ENCODE peak calls at places on chromosome 16, in five cellular contexts. Q is neural crest cell; J is A549; X is astrocyte of the cerebellum; Z is CD8-positive, alpha-beta T cell. F is an unnamed sample.

GRCh38 chr16:17921357-17921978 is 415.1 kb downstream of the NPIPA8 start:
- DNase-seq in X (no peak), Z (peak), Q (peak), J (no peak), F (peak)

GRCh38 chr16:4746991-4747574 is 12.7 kb downstream of the DNAAF8 start:
- DNase-seq in Z (no peak), Q (no peak), J (no peak), X (no peak), F (no peak)

GRCh38 chr16:83771306-83771942 is 36.4 kb upstream of the HSBP1 start:
- DNase-seq in X (no peak), Q (no peak), J (no peak), Z (no peak), F (no peak)

GRCh38 chr16:1832831-1833454 is 5.9 kb downstream of the FAHD1 start:
- DNase-seq in J (no peak), Q (no peak), X (no peak), Z (no peak), F (no peak)

GRCh38 chr16:54654429-54654828 is 276.2 kb upstream of the IRX5 start:
- DNase-seq in Z (no peak), Q (no peak), J (no peak), X (no peak), F (no peak)

GRCh38 chr16:813204-813915 is 12.8 kb upstream of the GNG13 start:
- DNase-seq in J (peak), X (no peak), Q (peak), Z (peak), F (peak)

GRCh38 chr16:17318200-17318599 is 152.6 kb downstream of the XYLT1 start:
- DNase-seq in J (no peak), X (no peak), Q (no peak), Z (no peak), F (no peak)

GRCh38 chr16:825298-826061 is 24.9 kb upstream of the GNG13 start:
- DNase-seq in X (no peak), Q (no peak), J (no peak), Z (no peak), F (no peak)

GRCh38 chr16:54287758-54288591 is 1.4 kb upstream of the IRX3 start:
- DNase-seq in Z (no peak), X (no peak), J (no peak), Q (no peak), F (peak)

GRCh38 chr16:52191533-52192134 is 355.3 kb downstream of the TOX3 start:
- DNase-seq in J (peak), Z (peak), X (peak), Q (peak), F (peak)

GRCh38 chr16:74936902-74937560 is 47.9 kb downstream of the WDR59 start:
- DNase-seq in X (peak), Z (no peak), Q (no peak), J (no peak), F (no peak)

GRCh38 chr16:69187387-69187890 is 475 bp downstream of the SNTB2 start:
- DNase-seq in J (peak), Q (peak), X (no peak), Z (peak), F (peak)

GRCh38 chr16:72224260-72224768 is 52.4 kb upstream of the PMFBP1 start:
- DNase-seq in Z (no peak), J (no peak), X (no peak), Q (no peak), F (no peak)

GRCh38 chr16:83138512-83138911 is 511.7 kb downstream of the CDH13 start:
- DNase-seq in J (no peak), X (no peak), Q (no peak), Z (no peak), F (no peak)

GRCh38 chr16:48526058-48526957 is 83.7 kb downstream of the N4BP1 start:
- DNase-seq in Z (no peak), Q (no peak), J (peak), X (no peak), F (no peak)
- TF ChIP-seq CTCF in Z (no peak), Q (no peak), J (peak), X (peak), F (no peak)

GRCh38 chr16:77912617-77913016 is 109.7 kb upstream of the CLEC3A start:
- DNase-seq in J (no peak), Q (no peak), X (no peak), Z (no peak), F (no peak)
- TF ChIP-seq CTCF in J (no peak), Q (no peak), X (no peak), Z (no peak), F (no peak)

DNA sequence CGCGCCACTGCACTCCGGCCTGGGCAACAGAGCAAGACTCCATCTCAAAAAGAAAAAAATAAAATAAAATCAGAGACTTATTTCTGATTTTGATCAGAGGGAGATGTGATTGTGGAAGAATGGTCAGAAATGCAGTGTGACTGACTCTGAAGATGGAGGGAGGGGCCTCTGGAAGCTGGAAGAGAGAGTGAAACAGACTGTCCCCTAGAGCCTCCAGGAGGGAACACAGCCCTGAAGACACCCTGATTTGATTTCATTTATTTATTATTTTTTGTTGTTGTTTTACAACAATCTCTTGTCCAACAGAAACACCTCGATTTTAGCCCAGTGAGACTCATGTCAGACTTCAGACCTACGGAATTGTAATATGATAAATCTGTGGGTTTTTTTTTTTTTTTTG is 26.1 kb downstream of the BCL7C start:
- DNase-seq in J (peak), Z (no peak), Q (no peak), X (no peak), F (no peak)
- TF ChIP-seq CTCF in J (no peak), Z (no peak), Q (peak), X (peak), F (no peak)

GRCh38 chr16:12215302-12216105 is 239.0 kb downstream of the SNX29 start:
- DNase-seq in Q (no peak), Z (no peak), J (no peak), X (no peak), F (peak)
- TF ChIP-seq CTCF in Q (peak), Z (no peak), J (no peak), X (peak), F (peak)

GRCh38 chr16:11498683-11499082 is 88.0 kb downstream of the LITAF start:
- DNase-seq in Q (no peak), X (no peak), J (no peak), Z (no peak), F (no peak)

GRCh38 chr16:11497851-11498289 is 88.8 kb downstream of the LITAF start:
- DNase-seq in X (no peak), Z (no peak), Q (no peak), J (no peak), F (no peak)

GRCh38 chr16:11499295-11500089 is 87.2 kb downstream of the LITAF start:
- DNase-seq in Z (no peak), X (no peak), J (peak), Q (no peak), F (no peak)

GRCh38 chr16:11495066-11495407 is 91.7 kb downstream of the LITAF start:
- DNase-seq in Q (no peak), Z (no peak), J (no peak), X (no peak), F (no peak)

GRCh38 chr16:11497329-11497805 is 89.4 kb downstream of the LITAF start:
- DNase-seq in J (peak), Z (no peak), X (no peak), Q (peak), F (no peak)
- TF ChIP-seq CTCF in J (no peak), Z (no peak), X (no peak), Q (peak), F (no peak)

F was measured in endothelial cell.